ENCODE peak calls at places on chromosomes 7 and 10, in four cellular contexts. L, W, V and J are unnamed samples. For H3K4me1, the result is how much of the 10 kb centered on the place peaks cover.

GRCh38 chr10:4498763-4499251 is 327.2 kb upstream of the AKR1E2 start:
- DNase-seq in L (no peak), W (no peak), V (no peak), J (no peak)

GRCh38 chr7:41339913-41340676 is 362.8 kb downstream of the INHBA start:
- DNase-seq in L (no peak), W (no peak), V (no peak), J (no peak)

GRCh38 chr7:135620980-135621850 is 41.1 kb upstream of the STMP1 start:
- DNase-seq in L (no peak), W (peak), V (no peak), J (no peak)

GRCh38 chr10:3099291-3100092 is 32.1 kb downstream of the PFKP start:
- DNase-seq in L (no peak), W (no peak), V (no peak), J (no peak)

GRCh38 chr10:102738692-102739121 is 5.0 kb upstream of the WBP1L start:
- DNase-seq in L (no peak), W (no peak), V (no peak), J (no peak)

GRCh38 chr10:103548581-103549348 is 55.3 kb downstream of the NEURL1 start:
- DNase-seq in L (no peak), W (no peak), V (peak), J (no peak)

GRCh38 chr7:77466455-77466854 is 50.3 kb upstream of the GSAP start:
- DNase-seq in L (no peak), W (no peak), V (no peak), J (no peak)

GRCh38 chr10:74585231-74586087 is 240.9 kb upstream of the KAT6B start:
- DNase-seq in L (no peak), W (no peak), V (no peak), J (no peak)

GRCh38 chr7:1225462-1226154 is 7.1 kb upstream of the UNCX start:
- DNase-seq in L (no peak), W (peak), V (peak), J (no peak)

GRCh38 chr10:7857259-7857658 is 39.0 kb downstream of the TAF3 start:
- DNase-seq in L (no peak), W (no peak), V (no peak), J (no peak)

GRCh38 chr10:128631801-128632241 is 505.6 kb upstream of the MKI67 start:
- DNase-seq in L (no peak), W (no peak), V (no peak), J (no peak)

GRCh38 chr7:134836447-134836846 is 57.0 kb downstream of the CALD1 start:
- DNase-seq in L (no peak), W (no peak), V (no peak), J (peak)

GRCh38 chr10:52701647-52702046 is 70.9 kb downstream of the MBL2 start:
- DNase-seq in L (no peak), W (no peak), V (no peak), J (no peak)

GRCh38 chr7:85764034-85764433 is 577.2 kb upstream of the SEMA3D start:
- DNase-seq in L (no peak), W (no peak), V (no peak), J (no peak)

GRCh38 chr10:78657622-78658165 is 411.1 kb upstream of the ZMIZ1 start:
- DNase-seq in L (no peak), W (peak), V (peak), J (peak)

GRCh38 chr10:31242902-31243301 is 76.1 kb upstream of the ZEB1 start:
- DNase-seq in L (no peak), W (peak), V (no peak), J (no peak)

GRCh38 chr10:6280291-6280690 is 77.6 kb downstream of the PFKFB3 start:
- DNase-seq in L (no peak), W (no peak), V (no peak), J (no peak)

GRCh38 chr7:30184804-30185487 is 50.2 kb downstream of the MTURN start:
- DNase-seq in L (no peak), W (no peak), V (no peak), J (no peak)

GRCh38 chr10:124005091-124005490 is 88.3 kb downstream of the CHST15 start:
- DNase-seq in L (no peak), W (no peak), V (peak), J (no peak)

GRCh38 chr10:96422525-96422924 is 63.7 kb upstream of the OPALIN start:
- DNase-seq in L (no peak), W (no peak), V (no peak), J (no peak)

GRCh38 chr7:131202451-131202850 is 125.2 kb upstream of the MKLN1 start:
- DNase-seq in L (no peak), W (no peak), V (no peak), J (no peak)

GRCh38 chr7:139358541-139359365 is 941 bp upstream of the LUC7L2 start:
- DNase-seq in L (peak), W (peak), V (peak), J (no peak)

GRCh38 chr7:119197872-119198527 is 973.5 kb downstream of the ANKRD7 start:
- DNase-seq in L (no peak), W (peak), V (no peak), J (no peak)

GRCh38 chr7:48887500-48887899 is 36.8 kb upstream of the CDC14C start:
- DNase-seq in L (no peak), W (no peak), V (no peak), J (no peak)

GRCh38 chr7:56083150-56083785 is 9.5 kb downstream of the PHKG1 start:
- DNase-seq in L (no peak), W (no peak), V (peak), J (peak)

GRCh38 chr10:45410807-45411606 is 37.0 kb downstream of the ALOX5 start:
- DNase-seq in L (no peak), W (no peak), V (no peak), J (no peak)

GRCh38 chr7:25558605-25559004 is 330.3 kb upstream of the NPVF start:
- DNase-seq in L (no peak), W (no peak), V (no peak), J (no peak)

GRCh38 chr10:63630085-63630927 is 109.1 kb downstream of the REEP3 start:
- DNase-seq in L (peak), W (peak), V (peak), J (peak)

GRCh38 chr10:92773776-92774175 is 74.5 kb upstream of the EXOC6 start:
- DNase-seq in L (no peak), W (no peak), V (no peak), J (no peak)

GRCh38 chr10:72011976-72012512 is 47.8 kb downstream of the CHST3 start:
- DNase-seq in L (no peak), W (no peak), V (no peak), J (no peak)
- H3K4me1 ChIP-seq in L (half or more), W (under half), V (half or more), J (half or more)

GRCh38 chr10:118698421-118698820 is 56.3 kb downstream of the CACUL1 start:
- DNase-seq in L (no peak), W (peak), V (no peak), J (no peak)

GRCh38 chr10:118704711-118705110 is 50.1 kb downstream of the CACUL1 start:
- DNase-seq in L (no peak), W (no peak), V (no peak), J (no peak)

DNA sequence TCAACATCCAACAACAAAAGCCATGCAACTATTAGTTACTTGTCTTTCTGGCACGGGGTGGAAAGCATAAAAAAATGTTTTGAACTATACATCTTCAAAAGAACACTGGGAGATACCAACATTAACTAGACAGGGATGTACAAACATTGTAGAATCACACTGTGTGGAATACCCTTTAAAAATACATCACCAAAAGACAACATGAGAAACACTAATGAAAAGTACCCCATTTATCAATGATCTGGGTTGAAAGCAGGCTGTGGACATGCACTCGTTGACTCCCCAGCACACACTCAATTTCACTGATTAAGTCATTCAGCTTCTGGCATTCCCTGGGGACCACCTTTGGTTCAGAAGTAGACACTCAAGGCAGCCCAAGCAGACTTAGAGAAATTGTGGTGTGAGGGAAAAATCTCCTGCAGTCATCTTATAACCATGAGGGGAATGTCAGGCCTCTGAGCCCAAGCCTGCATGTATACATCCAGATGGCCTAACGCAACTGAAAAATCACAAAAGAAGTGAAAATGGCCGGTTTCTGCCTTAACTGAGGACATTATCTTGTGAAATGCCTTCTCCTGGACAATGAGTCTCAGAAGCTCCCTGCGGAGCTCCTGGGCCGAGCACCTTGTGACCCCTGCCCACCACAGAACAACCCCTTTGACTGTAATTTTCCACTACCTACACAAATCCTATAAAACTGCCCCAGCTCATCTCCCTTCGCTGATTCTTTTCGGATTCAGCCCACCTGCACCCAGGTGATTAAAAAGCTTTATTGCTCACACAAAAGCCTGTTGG is 53.0 kb downstream of the CACUL1 start:
- DNase-seq in L (no peak), W (no peak), V (no peak), J (no peak)
- H3K4me1 ChIP-seq in L (under half), W (under half), V (under half), J (under half)

GRCh38 chr7:44624306-44624705 is 17.9 kb downstream of the OGDH start:
- DNase-seq in L (no peak), W (no peak), V (no peak), J (no peak)

GRCh38 chr7:44622342-44623151 is 16.1 kb downstream of the OGDH start:
- DNase-seq in L (no peak), W (no peak), V (no peak), J (no peak)

GRCh38 chr7:44626620-44627019 is 20.2 kb downstream of the OGDH start:
- DNase-seq in L (no peak), W (no peak), V (no peak), J (no peak)

GRCh38 chr7:44629825-44630580 is 23.6 kb downstream of the OGDH start:
- DNase-seq in L (no peak), W (no peak), V (no peak), J (no peak)

DNA sequence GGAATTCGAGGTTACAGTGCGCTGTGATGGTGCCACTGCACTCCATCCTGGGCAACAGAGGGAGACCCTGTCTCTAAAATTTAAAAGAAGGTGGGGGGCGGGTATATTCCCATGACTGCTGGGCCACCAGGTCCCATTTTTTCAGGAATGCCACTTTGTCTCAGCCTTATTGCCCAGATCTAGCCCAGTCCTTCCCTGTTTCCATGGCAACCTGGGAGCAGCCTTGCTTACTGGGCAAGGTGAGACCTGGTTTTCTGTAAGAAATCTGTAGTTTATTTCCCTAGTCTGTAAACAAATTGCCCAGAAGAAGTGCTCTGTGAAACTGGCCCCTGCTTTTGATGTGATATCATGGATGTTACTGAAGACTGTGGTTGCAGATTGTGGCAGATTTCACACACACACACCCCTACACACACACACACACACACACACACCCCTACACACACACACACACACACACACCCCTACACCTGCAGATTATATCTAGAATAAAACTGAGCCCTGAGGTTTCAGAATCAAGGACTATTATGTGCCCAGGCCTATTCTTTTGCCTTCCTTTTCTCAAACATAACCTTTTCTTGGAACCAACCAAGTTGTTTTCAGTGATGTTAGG is 19.6 kb downstream of the OGDH start:
- DNase-seq in L (no peak), W (no peak), V (no peak), J (no peak)
- H3K4me1 ChIP-seq in L (under half), W (under half), V (under half), J (under half)

DNA sequence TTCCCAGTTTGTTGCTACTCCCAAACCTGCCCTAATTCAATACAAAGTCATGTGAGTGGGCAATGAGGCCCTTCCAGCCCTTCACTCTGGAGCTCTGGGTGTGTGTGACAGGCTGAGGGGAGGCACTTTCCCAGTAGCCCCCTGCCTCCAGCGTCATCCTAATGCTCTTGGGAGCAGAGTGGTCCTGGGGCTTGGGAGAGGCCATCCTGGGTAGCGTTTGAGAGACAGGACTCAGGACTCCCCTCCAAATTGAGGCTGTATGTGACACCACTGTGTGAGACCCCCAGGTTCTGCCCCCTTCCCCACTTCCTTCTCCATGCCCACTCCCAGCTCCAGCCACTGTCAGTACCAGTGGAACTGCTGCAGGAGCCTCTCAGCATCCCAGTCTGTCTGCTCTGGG is 6.5 kb upstream of the CRYGN start:
- DNase-seq in L (no peak), W (no peak), V (peak), J (no peak)
- H3K4me1 ChIP-seq in L (under half), W (under half), V (under half), J (under half)

GRCh38 chr10:95266674-95267095 is 24.1 kb downstream of the PDLIM1 start:
- DNase-seq in L (no peak), W (peak), V (no peak), J (no peak)
- H3K4me1 ChIP-seq in L (half or more), W (half or more), V (under half), J (half or more)

GRCh38 chr7:95585426-95585789 is 10.9 kb downstream of the PDK4 start:
- DNase-seq in L (no peak), W (no peak), V (no peak), J (no peak)
- H3K4me1 ChIP-seq in L (under half), W (under half), V (under half), J (under half)

GRCh38 chr10:14661818-14662217 is 112.9 kb downstream of the FAM107B start:
- DNase-seq in L (no peak), W (no peak), V (no peak), J (no peak)
- H3K4me1 ChIP-seq in L (under half), W (under half), V (under half), J (under half)

DNA sequence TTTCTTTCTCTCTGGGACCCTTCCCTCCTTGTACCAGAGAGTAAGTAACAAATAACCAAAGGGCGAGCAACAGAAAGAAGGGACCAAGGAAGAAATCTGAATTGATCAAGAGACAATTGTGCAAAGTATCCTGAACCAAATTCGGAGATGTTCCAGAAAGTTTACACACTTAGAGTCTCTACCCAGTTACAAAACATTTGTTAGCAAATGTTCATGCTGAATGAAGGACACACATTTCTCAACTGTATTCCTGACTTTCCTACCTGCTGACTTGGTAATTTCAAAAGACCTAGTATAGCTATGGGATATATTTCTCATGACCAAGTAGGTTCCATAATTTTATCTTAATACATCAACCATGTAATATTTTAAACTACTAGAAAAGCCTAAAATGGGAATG is 37.4 kb downstream of the LYZL1 start:
- DNase-seq in L (no peak), W (no peak), V (no peak), J (no peak)
- H3K4me1 ChIP-seq in L (under half), W (under half), V (under half), J (under half)

GRCh38 chr7:27175626-27176342 is 1.7 kb upstream of the HOXA10 start:
- DNase-seq in L (no peak), W (no peak), V (no peak), J (peak)

GRCh38 chr7:27173412-27174076 is 576 bp downstream of the HOXA10 start:
- DNase-seq in L (no peak), W (no peak), V (peak), J (no peak)

GRCh38 chr7:27174077-27175004 is at the start of gene HOXA10:
- DNase-seq in L (no peak), W (no peak), V (peak), J (no peak)

GRCh38 chr7:27176343-27176731 is 2.2 kb upstream of the HOXA10 start:
- DNase-seq in L (no peak), W (no peak), V (peak), J (no peak)

DNA sequence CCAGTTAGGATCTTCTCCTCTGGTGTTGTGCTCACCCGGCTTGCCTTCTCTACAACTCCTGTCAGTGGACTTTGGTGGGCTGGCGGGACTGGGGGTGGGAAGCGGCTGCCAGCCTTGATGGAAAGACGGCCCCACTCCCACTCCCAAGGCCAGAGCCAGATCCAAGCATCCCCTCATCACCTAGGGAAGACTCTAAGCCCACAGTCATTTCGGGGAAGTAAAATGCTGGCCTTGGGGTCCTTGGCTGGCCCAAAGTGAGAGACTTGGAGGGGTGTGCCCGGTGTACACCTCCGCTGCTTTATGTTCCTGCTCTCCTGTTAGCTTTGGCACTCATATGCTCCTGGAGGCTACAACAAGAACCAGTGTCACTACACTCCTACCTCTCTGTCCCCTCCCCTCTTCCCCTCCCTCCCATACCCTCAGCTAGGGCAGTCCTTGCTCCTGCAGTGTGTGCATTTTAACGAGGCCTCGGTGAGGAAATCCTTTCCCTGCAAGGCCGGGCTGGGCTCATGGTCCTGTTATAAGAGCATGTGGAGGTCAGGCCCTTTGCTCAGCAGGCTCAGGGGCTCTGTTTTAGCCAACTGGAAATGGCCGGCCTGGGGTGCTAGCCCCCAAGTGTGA is 995 bp upstream of the HOXA10 start:
- DNase-seq in L (no peak), W (no peak), V (peak), J (no peak)
- H3K4me1 ChIP-seq in L (under half), W (under half), V (under half), J (under half)

DNA sequence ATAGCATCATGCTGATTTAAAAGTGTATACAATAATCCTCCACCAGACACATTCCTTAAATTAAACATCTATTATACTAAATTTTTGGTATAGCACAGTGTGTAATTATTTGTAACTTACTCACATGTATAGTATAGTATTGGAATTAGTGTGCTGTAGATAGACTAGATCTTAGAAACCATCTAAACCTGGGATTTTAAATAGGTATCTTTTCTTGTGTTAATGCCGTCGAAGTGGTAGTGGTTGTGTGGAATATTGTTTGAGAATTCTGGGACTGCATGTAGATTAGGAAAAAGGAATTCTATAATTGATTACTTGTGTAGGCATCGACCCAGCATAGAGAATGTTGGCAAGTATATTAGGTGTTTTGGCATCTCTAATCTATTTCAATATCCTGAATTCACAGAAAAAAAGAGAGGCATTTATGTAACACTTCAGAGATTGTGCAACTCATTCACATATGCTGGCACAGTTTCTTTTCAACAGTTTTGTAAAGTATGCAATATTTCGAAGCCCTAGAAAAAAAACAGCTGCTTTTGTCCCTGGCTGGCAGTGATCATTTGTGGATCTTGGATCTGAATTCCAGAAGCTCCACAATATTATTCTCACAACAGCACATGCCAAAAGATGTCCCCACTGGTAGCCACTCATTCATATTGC is 145.5 kb upstream of the AGR3 start:
- DNase-seq in L (no peak), W (no peak), V (no peak), J (no peak)
- H3K4me1 ChIP-seq in L (under half), W (under half), V (under half), J (under half)